ENCODE peak calls at places on chromosomes 7 and 10, in nine cellular contexts. One of them, this sample, is unnamed.
A peak's percentile ranks its signal among the peaks of the same experiment; 100 is the strongest.

GRCh38 chr10:131647789-131648188 is 253.0 kb upstream of the PPP2R2D start:
- DNase-seq in K562: no peak
- DNase-seq in AG08396: no peak
- DNase-seq in dermis microvascular lymphatic vessel endothelial cell: no peak
- DNase-seq in CD8-positive, alpha-beta T cell: no peak
- DNase-seq in mesenchymal stem cell: no peak
- DNase-seq in NCI-H1436 treated with DMSO at 0.1 percent for 48 hours: no peak
- DNase-seq in GM12865: no peak
- DNase-seq in BE2C: no peak
- DNase-seq in this sample: no peak

GRCh38 chr10:76779163-76779820 is 858.3 kb downstream of the KCNMA1 start:
- DNase-seq in K562: no peak
- DNase-seq in BE2C: no peak
- DNase-seq in GM12865: no peak
- DNase-seq in NCI-H1436 treated with DMSO at 0.1 percent for 48 hours: no peak
- DNase-seq in mesenchymal stem cell: peak; percentile 55
- DNase-seq in CD8-positive, alpha-beta T cell: no peak
- DNase-seq in dermis microvascular lymphatic vessel endothelial cell: no peak
- DNase-seq in AG08396: peak; percentile 38
- DNase-seq in this sample: no peak

GRCh38 chr10:48440771-48441170 is 134.3 kb downstream of the MAPK8 start:
- DNase-seq in GM12865: no peak
- DNase-seq in K562: no peak
- DNase-seq in CD8-positive, alpha-beta T cell: no peak
- DNase-seq in NCI-H1436 treated with DMSO at 0.1 percent for 48 hours: no peak
- DNase-seq in BE2C: no peak
- DNase-seq in dermis microvascular lymphatic vessel endothelial cell: no peak
- DNase-seq in mesenchymal stem cell: no peak
- DNase-seq in AG08396: no peak
- DNase-seq in this sample: no peak

GRCh38 chr10:30432631-30433285 is 1.2 kb upstream of the MAP3K8 start:
- DNase-seq in mesenchymal stem cell: no peak
- DNase-seq in BE2C: no peak
- DNase-seq in AG08396: no peak
- DNase-seq in CD8-positive, alpha-beta T cell: no peak
- DNase-seq in K562: peak; percentile 32
- DNase-seq in dermis microvascular lymphatic vessel endothelial cell: peak; percentile 29
- DNase-seq in NCI-H1436 treated with DMSO at 0.1 percent for 48 hours: no peak
- DNase-seq in GM12865: no peak
- DNase-seq in this sample: peak; percentile 50

GRCh38 chr7:11620406-11620805 is 211.6 kb downstream of the THSD7A start:
- DNase-seq in K562: no peak
- DNase-seq in dermis microvascular lymphatic vessel endothelial cell: no peak
- DNase-seq in AG08396: no peak
- DNase-seq in CD8-positive, alpha-beta T cell: no peak
- DNase-seq in BE2C: no peak
- DNase-seq in mesenchymal stem cell: no peak
- DNase-seq in NCI-H1436 treated with DMSO at 0.1 percent for 48 hours: no peak
- DNase-seq in GM12865: no peak
- DNase-seq in this sample: no peak

GRCh38 chr7:42945821-42946615 is 13.8 kb downstream of the MRPL32 start:
- DNase-seq in AG08396: peak; percentile 25
- DNase-seq in NCI-H1436 treated with DMSO at 0.1 percent for 48 hours: no peak
- DNase-seq in CD8-positive, alpha-beta T cell: no peak
- DNase-seq in GM12865: peak; percentile 66
- DNase-seq in dermis microvascular lymphatic vessel endothelial cell: no peak
- DNase-seq in K562: peak; percentile 70
- DNase-seq in mesenchymal stem cell: peak; percentile 19
- DNase-seq in BE2C: no peak
- DNase-seq in this sample: no peak

GRCh38 chr7:155851892-155852291 is 39.6 kb upstream of the SHH start:
- DNase-seq in AG08396: no peak
- DNase-seq in dermis microvascular lymphatic vessel endothelial cell: no peak
- DNase-seq in BE2C: no peak
- DNase-seq in GM12865: no peak
- DNase-seq in NCI-H1436 treated with DMSO at 0.1 percent for 48 hours: no peak
- DNase-seq in mesenchymal stem cell: no peak
- DNase-seq in CD8-positive, alpha-beta T cell: no peak
- DNase-seq in K562: no peak
- DNase-seq in this sample: no peak

GRCh38 chr7:6338551-6339274 is 66.3 kb upstream of the CYTH3 start:
- DNase-seq in mesenchymal stem cell: no peak
- DNase-seq in AG08396: no peak
- DNase-seq in BE2C: no peak
- DNase-seq in NCI-H1436 treated with DMSO at 0.1 percent for 48 hours: no peak
- DNase-seq in dermis microvascular lymphatic vessel endothelial cell: no peak
- DNase-seq in CD8-positive, alpha-beta T cell: no peak
- DNase-seq in GM12865: no peak
- DNase-seq in K562: no peak
- DNase-seq in this sample: no peak

GRCh38 chr7:157895520-157896375 is 558.9 kb downstream of the DNAJB6 start:
- DNase-seq in K562: no peak
- DNase-seq in CD8-positive, alpha-beta T cell: no peak
- DNase-seq in AG08396: no peak
- DNase-seq in NCI-H1436 treated with DMSO at 0.1 percent for 48 hours: no peak
- DNase-seq in GM12865: no peak
- DNase-seq in BE2C: no peak
- DNase-seq in dermis microvascular lymphatic vessel endothelial cell: no peak
- DNase-seq in mesenchymal stem cell: no peak
- DNase-seq in this sample: no peak

GRCh38 chr10:126227762-126228134 is 160.5 kb downstream of the ADAM12 start:
- DNase-seq in AG08396: peak; percentile 61
- DNase-seq in CD8-positive, alpha-beta T cell: no peak
- DNase-seq in BE2C: no peak
- DNase-seq in mesenchymal stem cell: no peak
- DNase-seq in K562: no peak
- DNase-seq in dermis microvascular lymphatic vessel endothelial cell: no peak
- DNase-seq in GM12865: no peak
- DNase-seq in NCI-H1436 treated with DMSO at 0.1 percent for 48 hours: no peak
- DNase-seq in this sample: no peak

GRCh38 chr7:131557521-131558385 is 1.3 kb upstream of the PODXL start:
- DNase-seq in mesenchymal stem cell: peak; percentile 19
- DNase-seq in K562: no peak
- DNase-seq in AG08396: no peak
- DNase-seq in NCI-H1436 treated with DMSO at 0.1 percent for 48 hours: no peak
- DNase-seq in BE2C: peak; percentile 38
- DNase-seq in CD8-positive, alpha-beta T cell: no peak
- DNase-seq in GM12865: no peak
- DNase-seq in dermis microvascular lymphatic vessel endothelial cell: peak; percentile 82
- DNase-seq in this sample: no peak

GRCh38 chr7:92835140-92835850 is 1.1 kb downstream of the CDK6 start:
- DNase-seq in dermis microvascular lymphatic vessel endothelial cell: peak; percentile 75
- DNase-seq in mesenchymal stem cell: peak; percentile 87
- DNase-seq in NCI-H1436 treated with DMSO at 0.1 percent for 48 hours: no peak
- DNase-seq in BE2C: peak; percentile 40
- DNase-seq in GM12865: peak; percentile 79
- DNase-seq in AG08396: peak; percentile 72
- DNase-seq in K562: peak; percentile 68
- DNase-seq in CD8-positive, alpha-beta T cell: peak; percentile 14
- DNase-seq in this sample: peak; percentile 62

GRCh38 chr10:78309536-78310237 is 276.0 kb downstream of the RPS24 start:
- DNase-seq in AG08396: no peak
- DNase-seq in GM12865: no peak
- DNase-seq in NCI-H1436 treated with DMSO at 0.1 percent for 48 hours: no peak
- DNase-seq in BE2C: no peak
- DNase-seq in K562: no peak
- DNase-seq in dermis microvascular lymphatic vessel endothelial cell: no peak
- DNase-seq in mesenchymal stem cell: no peak
- DNase-seq in CD8-positive, alpha-beta T cell: no peak
- DNase-seq in this sample: no peak

GRCh38 chr10:78002541-78003284 is 26.6 kb downstream of the POLR3A start:
- DNase-seq in NCI-H1436 treated with DMSO at 0.1 percent for 48 hours: no peak
- DNase-seq in K562: no peak
- DNase-seq in dermis microvascular lymphatic vessel endothelial cell: no peak
- DNase-seq in CD8-positive, alpha-beta T cell: no peak
- DNase-seq in mesenchymal stem cell: no peak
- DNase-seq in AG08396: no peak
- DNase-seq in BE2C: no peak
- DNase-seq in GM12865: no peak
- DNase-seq in this sample: no peak

This sample was measured in germinal center.